ENCODE peak calls at places on chromosomes 4 and X, in four cellular contexts. One of them, this sample, is unnamed. For H3K9me2, the result is how much of the 10 kb centered on the place peaks cover.

GRCh38 chr4:77802406-77802805 is 16.8 kb downstream of the CNOT6L start:
- DNase-seq in MM.1S: no peak
- DNase-seq in SK-N-SH: no peak
- DNase-seq in hepatocyte: no peak
- DNase-seq in this sample: no peak

GRCh38 chr4:152090543-152090942 is 329.7 kb upstream of the GATB start:
- DNase-seq in MM.1S: no peak
- DNase-seq in SK-N-SH: peak
- DNase-seq in hepatocyte: peak
- DNase-seq in this sample: peak

GRCh38 chr4:94472056-94472826 is 20.5 kb downstream of the PDLIM5 start:
- DNase-seq in MM.1S: no peak
- DNase-seq in SK-N-SH: no peak
- DNase-seq in hepatocyte: no peak
- DNase-seq in this sample: no peak

GRCh38 chrX:26778320-26778888 is 562.4 kb downstream of the MAGEB5 start:
- DNase-seq in MM.1S: no peak
- DNase-seq in SK-N-SH: no peak
- DNase-seq in hepatocyte: no peak
- DNase-seq in this sample: peak

GRCh38 chr4:11650801-11651596 is 222.3 kb upstream of the HS3ST1 start:
- DNase-seq in MM.1S: no peak
- DNase-seq in SK-N-SH: no peak
- DNase-seq in hepatocyte: peak
- DNase-seq in this sample: no peak

GRCh38 chr4:139243448-139244365 is 36.3 kb downstream of the MGARP start:
- DNase-seq in MM.1S: peak
- DNase-seq in SK-N-SH: no peak
- DNase-seq in hepatocyte: peak
- DNase-seq in this sample: no peak

GRCh38 chr4:3715251-3716033 is 50.7 kb upstream of the ADRA2C start:
- DNase-seq in MM.1S: no peak
- DNase-seq in SK-N-SH: no peak
- DNase-seq in hepatocyte: no peak
- DNase-seq in this sample: no peak

GRCh38 chr4:99711657-99712056 is 54.0 kb upstream of the C4orf54 start:
- DNase-seq in MM.1S: no peak
- DNase-seq in SK-N-SH: no peak
- DNase-seq in hepatocyte: no peak
- DNase-seq in this sample: no peak

GRCh38 chrX:133726211-133726630 is 259.2 kb downstream of the GPC3 start:
- DNase-seq in MM.1S: no peak
- DNase-seq in SK-N-SH: no peak
- DNase-seq in hepatocyte: peak
- DNase-seq in this sample: no peak

GRCh38 chr4:8919651-8920288 is 48.1 kb upstream of the HMX1 start:
- DNase-seq in MM.1S: no peak
- DNase-seq in SK-N-SH: no peak
- DNase-seq in hepatocyte: peak
- DNase-seq in this sample: no peak

GRCh38 chrX:100477949-100478348 is 67.9 kb upstream of the PCDH19 start:
- DNase-seq in MM.1S: no peak
- DNase-seq in SK-N-SH: no peak
- DNase-seq in hepatocyte: no peak
- DNase-seq in this sample: no peak

GRCh38 chrX:118990512-118991227 is 16.3 kb downstream of the LONRF3 start:
- DNase-seq in MM.1S: no peak
- DNase-seq in SK-N-SH: no peak
- DNase-seq in hepatocyte: no peak
- DNase-seq in this sample: no peak

GRCh38 chrX:40094900-40095587 is 2.7 kb downstream of the BCOR start:
- DNase-seq in MM.1S: no peak
- DNase-seq in SK-N-SH: peak
- DNase-seq in hepatocyte: no peak
- DNase-seq in this sample: no peak

GRCh38 chr4:156568041-156568440 is 403.6 kb downstream of the PDGFC start:
- DNase-seq in MM.1S: no peak
- DNase-seq in SK-N-SH: no peak
- DNase-seq in hepatocyte: no peak
- DNase-seq in this sample: no peak

GRCh38 chr4:158599150-158599549 is 72.5 kb downstream of the C4orf46 start:
- DNase-seq in MM.1S: no peak
- DNase-seq in SK-N-SH: no peak
- DNase-seq in hepatocyte: no peak
- DNase-seq in this sample: no peak

GRCh38 chrX:1034717-1035116 is 177.7 kb downstream of the CRLF2 start:
- DNase-seq in MM.1S: no peak
- DNase-seq in SK-N-SH: no peak
- DNase-seq in hepatocyte: no peak
- DNase-seq in this sample: no peak

GRCh38 chr4:70927502-70928139 is 25.5 kb downstream of the MOB1B start:
- DNase-seq in MM.1S: no peak
- DNase-seq in SK-N-SH: no peak
- DNase-seq in hepatocyte: no peak
- DNase-seq in this sample: peak

GRCh38 chr4:56786955-56787354 is 34.5 kb downstream of the SPINK2 start:
- DNase-seq in MM.1S: no peak
- DNase-seq in SK-N-SH: peak
- DNase-seq in hepatocyte: peak
- DNase-seq in this sample: no peak

GRCh38 chrX:40173662-40174593 is 76.2 kb upstream of the BCOR start:
- DNase-seq in MM.1S: peak
- DNase-seq in SK-N-SH: peak
- DNase-seq in hepatocyte: peak
- DNase-seq in this sample: peak

GRCh38 chrX:40104649-40105015 is 6.9 kb upstream of the BCOR start:
- DNase-seq in MM.1S: peak
- DNase-seq in SK-N-SH: peak
- DNase-seq in hepatocyte: peak
- DNase-seq in this sample: peak

GRCh38 chr4:87502580-87503238 is 26.5 kb downstream of the SPARCL1 start:
- DNase-seq in MM.1S: no peak
- DNase-seq in SK-N-SH: no peak
- DNase-seq in hepatocyte: no peak
- DNase-seq in this sample: no peak

GRCh38 chr4:182556576-182556975 is 313.4 kb downstream of the TENM3 start:
- DNase-seq in MM.1S: no peak
- DNase-seq in SK-N-SH: no peak
- DNase-seq in hepatocyte: no peak
- DNase-seq in this sample: no peak

GRCh38 chr4:173747537-173748257 is 217.7 kb upstream of the HAND2 start:
- DNase-seq in MM.1S: peak
- DNase-seq in SK-N-SH: no peak
- DNase-seq in hepatocyte: no peak
- DNase-seq in this sample: no peak

GRCh38 chr4:186264660-186265059 is 1.3 kb upstream of the F11 start:
- DNase-seq in MM.1S: no peak
- DNase-seq in SK-N-SH: no peak
- DNase-seq in hepatocyte: no peak
- DNase-seq in this sample: peak

GRCh38 chr4:166284221-166284620 is 411.2 kb downstream of the TLL1 start:
- DNase-seq in MM.1S: no peak
- DNase-seq in SK-N-SH: no peak
- DNase-seq in hepatocyte: no peak
- DNase-seq in this sample: no peak

GRCh38 chr4:138035781-138036258 is 206.3 kb downstream of the SLC7A11 start:
- DNase-seq in MM.1S: peak
- DNase-seq in SK-N-SH: peak
- DNase-seq in hepatocyte: peak
- DNase-seq in this sample: peak

GRCh38 chr4:47860305-47860704 is 22.4 kb upstream of the CORIN start:
- DNase-seq in MM.1S: no peak
- DNase-seq in SK-N-SH: no peak
- DNase-seq in hepatocyte: no peak
- DNase-seq in this sample: no peak

GRCh38 chr4:103207673-103208072 is 9.5 kb upstream of the CENPE start:
- DNase-seq in MM.1S: no peak
- DNase-seq in SK-N-SH: no peak
- DNase-seq in hepatocyte: peak
- DNase-seq in this sample: no peak
- TF ChIP-seq CTCF in MM.1S: peak
- TF ChIP-seq CTCF in SK-N-SH: peak
- TF ChIP-seq CTCF in hepatocyte: peak
- TF ChIP-seq CTCF in this sample: peak

GRCh38 chrX:23804578-23804977 is 21.6 kb downstream of the SAT1 start:
- DNase-seq in MM.1S: no peak
- DNase-seq in SK-N-SH: no peak
- DNase-seq in hepatocyte: no peak
- DNase-seq in this sample: no peak
- H3K9me2 ChIP-seq in MM.1S: under half
- H3K9me2 ChIP-seq in SK-N-SH: under half
- H3K9me2 ChIP-seq in hepatocyte: under half
- H3K9me2 ChIP-seq in this sample: under half

DNA sequence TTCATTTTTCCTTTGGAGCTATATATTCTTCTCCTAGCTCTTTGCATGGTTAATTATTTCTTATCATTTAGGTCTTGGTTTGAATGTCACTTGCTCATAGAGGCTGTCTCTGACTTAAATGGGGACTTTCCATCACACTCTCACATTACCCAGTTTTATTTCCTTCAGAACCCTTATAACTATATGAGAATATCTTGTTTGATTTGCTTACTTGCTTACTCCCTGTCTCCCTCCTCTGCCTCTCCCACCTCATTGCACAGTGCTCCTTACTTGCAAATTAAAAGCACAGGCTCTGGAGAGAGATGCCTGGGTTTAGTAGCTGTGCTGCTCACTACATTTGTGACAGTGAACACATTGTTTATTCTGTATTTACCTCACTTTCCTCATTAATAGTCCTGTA is 174.6 kb downstream of the SOWAHB start:
- DNase-seq in MM.1S: peak
- DNase-seq in SK-N-SH: no peak
- DNase-seq in hepatocyte: no peak
- DNase-seq in this sample: no peak
- TF ChIP-seq CTCF in MM.1S: peak
- TF ChIP-seq CTCF in SK-N-SH: peak
- TF ChIP-seq CTCF in hepatocyte: no peak
- TF ChIP-seq CTCF in this sample: no peak

GRCh38 chr4:177264788-177265422 is 44.8 kb upstream of the NEIL3 start:
- DNase-seq in MM.1S: no peak
- DNase-seq in SK-N-SH: no peak
- DNase-seq in hepatocyte: no peak
- DNase-seq in this sample: no peak
- H3K9me2 ChIP-seq in MM.1S: under half
- H3K9me2 ChIP-seq in SK-N-SH: under half
- H3K9me2 ChIP-seq in hepatocyte: under half
- H3K9me2 ChIP-seq in this sample: under half

GRCh38 chrX:115957862-115958490 is 212.6 kb upstream of the AGTR2 start:
- DNase-seq in MM.1S: peak
- DNase-seq in SK-N-SH: peak
- DNase-seq in hepatocyte: no peak
- DNase-seq in this sample: no peak
- TF ChIP-seq CTCF in MM.1S: no peak
- TF ChIP-seq CTCF in SK-N-SH: peak
- TF ChIP-seq CTCF in hepatocyte: no peak
- TF ChIP-seq CTCF in this sample: no peak

DNA sequence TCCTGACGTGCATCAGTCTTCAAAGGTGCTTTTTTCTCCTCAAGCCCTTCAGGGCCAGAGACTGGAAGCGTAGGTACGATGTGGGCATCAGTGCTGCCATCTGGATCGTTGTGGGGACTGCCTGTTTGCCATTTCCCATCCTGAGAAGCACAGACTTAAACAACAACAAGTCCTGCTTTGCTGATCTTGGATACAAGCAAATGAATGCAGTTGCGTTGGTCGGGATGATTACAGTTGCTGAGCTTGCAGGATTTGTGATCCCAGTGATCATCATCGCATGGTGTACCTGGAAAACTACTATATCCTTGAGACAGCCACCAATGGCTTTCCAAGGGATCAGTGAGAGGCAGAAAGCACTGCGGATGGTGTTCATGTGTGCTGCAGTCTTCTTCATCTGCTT is 15.7 kb downstream of the P2RY10 start:
- DNase-seq in MM.1S: no peak
- DNase-seq in SK-N-SH: no peak
- DNase-seq in hepatocyte: no peak
- DNase-seq in this sample: no peak
- H3K9me2 ChIP-seq in MM.1S: under half
- H3K9me2 ChIP-seq in SK-N-SH: under half
- H3K9me2 ChIP-seq in hepatocyte: under half
- H3K9me2 ChIP-seq in this sample: under half